ENCODE peak calls at places on chromosome 21, in four cellular contexts. R is heart left ventricle, L is brain microvascular endothelial cell, N is cardiac muscle cell. J is an unnamed sample.

GRCh38 chr21:20353351-20353750 is 644.9 kb upstream of the NCAM2 start:
- DNase-seq in N (no peak), R (no peak), L (no peak), J (no peak)

GRCh38 chr21:44900559-44901251 is 20.0 kb downstream of the ITGB2 start:
- DNase-seq in N (no peak), R (no peak), L (no peak), J (no peak)

GRCh38 chr21:31571879-31572278 is 87.6 kb upstream of the SOD1 start:
- DNase-seq in L (no peak), R (no peak), N (no peak), J (no peak)

GRCh38 chr21:30349572-30349971 is 1.2 kb upstream of the KRTAP23-1 start:
- DNase-seq in R (no peak), L (no peak), N (no peak), J (no peak)

GRCh38 chr21:44899768-44900558 is 20.7 kb downstream of the ITGB2 start:
- DNase-seq in N (no peak), R (no peak), L (no peak), J (no peak)

GRCh38 chr21:30839304-30839703 is 9.7 kb upstream of the KRTAP7-1 start:
- DNase-seq in L (peak), R (no peak), N (peak), J (no peak)

GRCh38 chr21:29801122-29801521 is 138.7 kb downstream of the GRIK1 start:
- DNase-seq in N (no peak), R (no peak), L (no peak), J (no peak)

GRCh38 chr21:44736291-44737004 is 25.1 kb upstream of the TSPEAR start:
- DNase-seq in L (no peak), N (no peak), R (no peak), J (no peak)

GRCh38 chr21:41142051-41142795 is 25.7 kb upstream of the BACE2 start:
- DNase-seq in R (peak), L (peak), N (peak), J (peak)

GRCh38 chr21:29953690-29954089 is 13.9 kb upstream of the GRIK1 start:
- DNase-seq in L (no peak), N (no peak), R (no peak), J (no peak)

GRCh38 chr21:44516342-44516741 is 23.7 kb downstream of the KRTAP10-1 start:
- DNase-seq in R (no peak), L (no peak), N (no peak), J (no peak)

GRCh38 chr21:18725653-18726052 is 322.1 kb upstream of the TMPRSS15 start:
- DNase-seq in N (no peak), L (no peak), R (no peak), J (no peak)

GRCh38 chr21:14531927-14532326 is 14.2 kb downstream of the SAMSN1 start:
- DNase-seq in L (no peak), N (no peak), R (no peak), J (no peak)

GRCh38 chr21:41147096-41147978 is 20.6 kb upstream of the BACE2 start:
- DNase-seq in L (no peak), N (no peak), R (no peak), J (no peak)

GRCh38 chr21:45031231-45032191 is 42.9 kb upstream of the ADARB1 start:
- DNase-seq in L (no peak), N (no peak), R (no peak), J (no peak)

GRCh38 chr21:39523398-39523797 is 71.6 kb downstream of the SH3BGR start:
- DNase-seq in L (no peak), N (peak), R (no peak), J (no peak)

GRCh38 chr21:46066843-46067331 is 31.0 kb upstream of the COL6A2 start:
- DNase-seq in L (no peak), R (no peak), N (peak), J (no peak)
- H3K4me3 ChIP-seq in L (no peak), R (no peak), N (no peak), J (no peak)

GRCh38 chr21:26835714-26836265 is 9.4 kb downstream of the ADAMTS1 start:
- DNase-seq in N (no peak), R (no peak), L (no peak), J (no peak)

GRCh38 chr21:26840206-26840605 is 5.0 kb downstream of the ADAMTS1 start:
- DNase-seq in R (no peak), N (peak), L (no peak), J (no peak)

GRCh38 chr21:26836546-26836945 is 8.7 kb downstream of the ADAMTS1 start:
- DNase-seq in N (peak), L (no peak), R (no peak), J (no peak)

GRCh38 chr21:26835027-26835713 is 10.0 kb downstream of the ADAMTS1 start:
- DNase-seq in N (peak), R (peak), L (peak), J (peak)

DNA sequence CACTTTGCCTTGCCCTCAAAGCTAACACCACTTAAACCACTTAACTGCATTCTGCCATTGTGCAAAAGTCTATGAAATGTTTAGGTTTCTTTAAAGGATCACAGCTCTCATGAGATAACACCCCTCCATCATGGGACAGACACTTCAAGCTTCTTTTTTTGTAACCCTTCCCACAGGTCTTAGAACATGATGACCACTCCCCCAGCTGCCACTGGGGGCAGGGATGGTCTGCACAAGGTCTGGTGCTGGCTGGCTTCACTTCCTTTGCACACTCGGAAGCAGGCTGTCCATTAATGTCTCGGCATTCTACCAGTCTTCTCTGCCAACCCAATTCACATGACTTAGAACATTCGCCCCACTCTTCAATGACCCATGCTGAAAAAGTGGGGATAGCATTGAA is 7.7 kb downstream of the ADAMTS1 start:
- DNase-seq in L (no peak), R (no peak), N (peak), J (no peak)
- H3K4me3 ChIP-seq in L (no peak), R (no peak), N (no peak), J (no peak)

GRCh38 chr21:17612023-17612564 is 607 bp downstream of the BTG3 start:
- DNase-seq in N (peak), R (peak), L (peak), J (no peak)

GRCh38 chr21:17610862-17611261 is 1.8 kb downstream of the BTG3 start:
- DNase-seq in R (no peak), L (no peak), N (peak), J (no peak)

GRCh38 chr21:17611414-17612022 is 1.2 kb downstream of the BTG3 start:
- DNase-seq in R (peak), N (peak), L (peak), J (peak)

GRCh38 chr21:17607684-17608083 is 5.0 kb downstream of the BTG3 start:
- DNase-seq in N (no peak), L (no peak), R (no peak), J (no peak)

GRCh38 chr21:17609681-17610080 is 3.0 kb downstream of the BTG3 start:
- DNase-seq in L (no peak), R (no peak), N (no peak), J (no peak)
- H3K4me3 ChIP-seq in L (no peak), R (no peak), N (no peak), J (no peak)

DNA sequence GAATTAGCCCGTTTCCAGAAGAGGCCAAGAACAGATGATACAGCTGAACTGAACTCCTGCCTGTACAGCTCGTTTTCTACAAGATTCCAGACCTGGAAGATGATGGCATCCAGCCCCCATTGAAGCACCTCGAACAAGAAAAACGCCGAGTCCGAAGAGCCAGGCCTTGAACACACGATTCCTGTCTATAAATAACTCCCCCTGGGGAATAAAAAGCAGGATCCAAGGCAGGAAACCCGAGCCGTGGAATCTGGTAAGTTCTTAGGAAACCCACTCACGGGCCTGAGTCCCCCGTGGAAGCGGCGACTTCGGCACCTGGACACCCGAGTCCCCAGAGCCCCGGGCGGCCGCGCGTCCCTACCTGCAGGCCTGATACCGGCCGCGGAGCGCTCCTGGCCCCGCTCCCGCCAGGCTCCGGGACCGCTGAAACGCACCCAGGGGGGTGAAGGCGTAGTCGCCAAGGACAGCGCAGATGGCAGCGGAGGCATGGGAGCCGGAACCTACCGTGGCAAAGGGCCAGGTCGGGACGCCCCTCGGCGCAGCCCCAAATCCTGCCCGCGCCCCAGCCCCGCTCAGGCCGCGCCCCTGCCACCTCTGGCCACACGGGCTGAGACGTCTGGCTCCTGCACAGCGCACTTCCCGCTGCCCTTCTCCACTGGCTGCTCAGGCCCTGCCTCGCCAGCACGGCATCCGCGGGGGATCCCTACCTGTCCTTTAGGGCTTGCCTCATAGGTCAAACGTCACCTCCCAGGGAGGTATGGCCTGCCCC is 14.0 kb upstream of the HLCS start:
- DNase-seq in N (peak), L (no peak), R (peak), J (no peak)
- H3K4me3 ChIP-seq in N (peak), L (peak), R (peak), J (peak)

GRCh38 chr21:16305686-16306085 is 575.9 kb downstream of the USP25 start:
- DNase-seq in R (no peak), L (peak), N (peak), J (no peak)
- H3K4me3 ChIP-seq in R (peak), L (peak), N (no peak), J (no peak)

DNA sequence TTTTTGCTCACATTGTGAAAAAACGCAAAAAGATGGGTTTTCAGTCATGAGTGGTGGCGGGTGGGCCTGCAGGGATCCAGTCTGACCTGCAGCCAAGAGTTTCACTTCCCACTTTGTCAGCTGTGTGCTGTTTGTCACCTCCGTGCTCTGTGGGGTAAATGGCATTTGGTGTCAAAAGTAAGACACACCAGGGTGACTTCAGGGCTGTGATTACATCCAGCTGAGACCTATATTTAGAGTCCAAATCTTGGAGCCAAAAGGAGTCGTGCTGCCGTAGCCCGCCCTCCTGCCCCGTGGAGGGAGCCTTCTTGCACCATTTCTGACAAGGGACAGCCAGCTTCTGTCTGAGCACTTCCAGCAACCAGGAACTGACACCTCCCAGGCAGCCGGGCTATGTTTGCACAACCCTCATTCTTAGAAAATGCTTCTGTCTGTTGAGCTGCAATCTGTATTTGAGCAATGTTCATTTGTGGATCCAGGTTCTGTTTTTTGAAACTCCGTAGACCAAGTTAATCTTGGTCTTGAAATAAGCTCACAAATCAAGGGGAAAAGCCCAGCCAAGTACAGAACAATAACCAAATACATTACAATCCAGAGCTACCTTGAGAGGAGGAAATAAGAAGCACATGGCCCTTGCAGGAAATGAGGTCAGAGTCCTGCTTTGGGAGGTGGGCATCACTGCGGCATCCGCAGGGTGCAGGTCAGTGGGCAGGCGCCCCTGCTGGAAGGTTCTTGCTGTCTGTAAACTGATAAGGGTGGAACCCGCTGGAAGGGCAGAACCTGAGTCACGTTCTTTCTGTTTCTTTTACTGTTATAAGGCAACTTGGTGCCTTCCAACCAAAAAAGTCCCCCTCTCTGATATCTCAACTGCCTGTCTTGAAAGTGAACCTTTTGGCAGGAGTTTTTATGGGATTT is 14.4 kb downstream of the ABCG1 start:
- DNase-seq in N (peak), R (peak), L (peak), J (no peak)
- H3K4me3 ChIP-seq in N (no peak), R (peak), L (no peak), J (no peak)

GRCh38 chr21:34519694-34520093 is 7.7 kb upstream of the KCNE1 start:
- DNase-seq in N (no peak), R (no peak), L (no peak), J (no peak)

GRCh38 chr21:34522284-34522683 is 10.3 kb upstream of the KCNE1 start:
- DNase-seq in R (no peak), L (no peak), N (no peak), J (no peak)

GRCh38 chr21:34519013-34519412 is 7.0 kb upstream of the KCNE1 start:
- DNase-seq in R (no peak), N (no peak), L (no peak), J (no peak)

GRCh38 chr21:34521561-34521960 is 9.6 kb upstream of the KCNE1 start:
- DNase-seq in R (no peak), L (no peak), N (no peak), J (no peak)

DNA sequence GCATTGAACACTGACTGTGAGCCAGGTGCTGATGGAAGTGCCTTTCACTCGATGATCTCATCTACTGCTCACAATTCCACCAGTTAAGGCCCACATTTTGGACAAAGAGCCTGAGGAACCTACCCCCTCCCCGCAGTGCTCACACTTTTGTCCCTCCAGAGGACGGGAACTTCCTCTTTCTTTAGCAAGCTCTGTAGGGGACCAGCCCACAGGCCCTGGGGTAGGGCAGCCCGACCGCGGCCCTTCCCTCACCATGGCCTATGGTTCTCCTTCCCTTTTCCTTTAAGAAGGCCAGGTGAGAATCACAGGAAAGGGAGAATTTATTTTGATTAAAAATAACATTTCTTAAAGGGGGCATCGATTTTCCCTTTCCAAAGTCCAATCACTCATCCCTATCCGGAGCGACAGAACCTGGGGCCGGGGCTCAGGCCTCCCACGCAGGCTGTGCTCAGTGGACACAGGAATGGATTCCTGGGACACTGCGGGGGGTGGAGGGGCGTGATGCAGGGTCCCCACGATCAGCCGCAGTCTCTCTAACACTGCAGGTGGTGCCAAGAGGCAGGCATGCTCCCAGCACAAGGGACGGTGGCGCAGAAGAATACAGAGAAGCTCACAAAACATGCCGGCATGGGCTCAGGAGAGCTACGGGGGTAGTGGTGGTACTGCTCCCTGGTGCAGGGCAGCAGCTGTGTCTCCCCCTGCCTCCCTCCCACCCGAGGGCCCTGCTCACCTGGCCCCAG is 8.9 kb upstream of the KCNE1 start:
- DNase-seq in R (no peak), N (no peak), L (no peak), J (no peak)
- H3K4me3 ChIP-seq in R (no peak), N (no peak), L (no peak), J (no peak)

DNA sequence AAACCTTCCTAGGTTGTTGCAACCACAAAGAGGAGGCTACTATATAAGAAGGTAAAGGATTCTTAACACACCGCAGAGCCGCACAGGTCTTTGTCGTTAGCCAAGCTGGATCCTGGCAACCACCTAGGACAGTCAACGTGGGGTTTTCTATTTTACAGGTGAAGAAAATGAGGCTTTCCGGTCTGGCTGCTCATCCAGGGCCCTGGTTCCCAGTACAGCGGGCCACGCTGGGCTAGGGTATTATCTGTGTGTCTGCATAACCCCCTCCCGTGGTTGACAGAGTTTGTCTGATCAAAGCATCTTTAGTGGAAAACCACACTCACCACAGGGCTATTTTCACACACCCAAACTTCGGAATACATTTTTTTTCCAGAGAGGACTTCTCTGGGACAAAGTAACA is 39.0 kb upstream of the PDE9A start:
- DNase-seq in N (no peak), R (no peak), L (no peak), J (no peak)
- H3K4me3 ChIP-seq in N (no peak), R (no peak), L (no peak), J (no peak)

GRCh38 chr21:38351961-38352521 is 95.2 kb downstream of the KCNJ15 start:
- DNase-seq in L (peak), R (no peak), N (peak), J (peak)
- H3K4me3 ChIP-seq in L (no peak), R (no peak), N (no peak), J (no peak)

GRCh38 chr21:38256599-38257302 is at the start of gene KCNJ15:
- DNase-seq in R (no peak), L (no peak), N (no peak), J (no peak)

GRCh38 chr21:38261851-38262250 is 5.1 kb downstream of the KCNJ15 start:
- DNase-seq in N (no peak), R (no peak), L (no peak), J (no peak)

GRCh38 chr21:38260426-38260825 is 3.6 kb downstream of the KCNJ15 start:
- DNase-seq in R (no peak), L (no peak), N (no peak), J (no peak)

GRCh38 chr21:38259665-38260064 is 2.9 kb downstream of the KCNJ15 start:
- DNase-seq in R (no peak), L (no peak), N (no peak), J (no peak)

GRCh38 chr21:38258803-38259485 is 2.2 kb downstream of the KCNJ15 start:
- DNase-seq in R (no peak), N (peak), L (peak), J (no peak)
- H3K4me3 ChIP-seq in R (no peak), N (no peak), L (no peak), J (no peak)